ENCODE peak calls at places on chromosomes 12 and 14, in eight cellular contexts. O is GM23248, G is neuronal stem cell, W is trophoblast cell, N is MM.1S, H is H9, J is IMR-90, U is fibroblast of lung. B is an unnamed sample.
A peak's percentile ranks its signal among the peaks of the same experiment; 100 is the strongest.

GRCh38 chr14:82694820-82695219 is 1161.2 kb upstream of the SEL1L start:
- DNase-seq in O (no peak), G (no peak), W (no peak), N (no peak), H (no peak), J (no peak), U (no peak), B (peak; percentile 50)

GRCh38 chr12:51592034-51592705 is 1.1 kb downstream of the SCN8A start:
- DNase-seq in O (peak; percentile 86), G (peak; percentile 6), W (no peak), N (no peak), H (no peak), J (peak; percentile 79), U (peak; percentile 87), B (no peak)

GRCh38 chr12:88127855-88128254 is 14.0 kb downstream of the CEP290 start:
- DNase-seq in O (no peak), G (no peak), W (no peak), N (no peak), H (no peak), J (no peak), U (no peak), B (no peak)

GRCh38 chr12:113239288-113239771 is 18.1 kb downstream of the TPCN1 start:
- DNase-seq in O (no peak), G (no peak), W (no peak), N (no peak), H (no peak), J (no peak), U (no peak), B (no peak)

GRCh38 chr14:43168374-43168925 is 1338.6 kb downstream of the FSCB start:
- DNase-seq in O (no peak), G (no peak), W (no peak), N (no peak), H (no peak), J (no peak), U (no peak), B (no peak)

GRCh38 chr14:34781242-34781641 is 66.8 kb upstream of the CFL2 start:
- DNase-seq in O (peak; percentile 93), G (no peak), W (peak; percentile 50), N (no peak), H (no peak), J (peak; percentile 96), U (peak; percentile 81), B (peak; percentile 53)

GRCh38 chr12:122031342-122032216 is 9.9 kb downstream of the BCL7A start:
- DNase-seq in O (peak; percentile 58), G (no peak), W (no peak), N (peak; percentile 12), H (peak; percentile 90), J (no peak), U (no peak), B (no peak)

GRCh38 chr12:112988224-112988623 is 9.9 kb downstream of the OAS2 start:
- DNase-seq in O (no peak), G (no peak), W (no peak), N (peak; percentile 66), H (no peak), J (no peak), U (no peak), B (no peak)

GRCh38 chr14:85421166-85421877 is 108.6 kb upstream of the FLRT2 start:
- DNase-seq in O (peak; percentile 93), G (no peak), W (no peak), N (no peak), H (no peak), J (peak; percentile 83), U (peak; percentile 67), B (peak; percentile 88)

GRCh38 chr12:46209914-46210834 is 58.7 kb downstream of the SLC38A1 start:
- DNase-seq in O (no peak), G (no peak), W (no peak), N (no peak), H (no peak), J (no peak), U (peak; percentile 49), B (peak; percentile 59)

GRCh38 chr14:83874662-83875061 is 1655.3 kb upstream of the FLRT2 start:
- DNase-seq in O (no peak), G (no peak), W (no peak), N (no peak), H (no peak), J (peak; percentile 80), U (no peak), B (no peak)

GRCh38 chr14:81219821-81220487 is 805 bp downstream of the GTF2A1 start:
- DNase-seq in O (peak; percentile 71), G (no peak), W (peak; percentile 40), N (peak; percentile 13), H (no peak), J (peak; percentile 7), U (peak; percentile 19), B (no peak)

GRCh38 chr12:101491325-101491724 is 16.2 kb downstream of the SPIC start:
- DNase-seq in O (no peak), G (no peak), W (no peak), N (no peak), H (no peak), J (no peak), U (no peak), B (no peak)

GRCh38 chr14:72389200-72389599 is 457.0 kb downstream of the RGS6 start:
- DNase-seq in O (no peak), G (no peak), W (no peak), N (no peak), H (no peak), J (no peak), U (no peak), B (no peak)

GRCh38 chr12:97545804-97546203 is 83.2 kb downstream of the RMST start:
- DNase-seq in O (no peak), G (no peak), W (no peak), N (no peak), H (no peak), J (no peak), U (no peak), B (no peak)

DNA sequence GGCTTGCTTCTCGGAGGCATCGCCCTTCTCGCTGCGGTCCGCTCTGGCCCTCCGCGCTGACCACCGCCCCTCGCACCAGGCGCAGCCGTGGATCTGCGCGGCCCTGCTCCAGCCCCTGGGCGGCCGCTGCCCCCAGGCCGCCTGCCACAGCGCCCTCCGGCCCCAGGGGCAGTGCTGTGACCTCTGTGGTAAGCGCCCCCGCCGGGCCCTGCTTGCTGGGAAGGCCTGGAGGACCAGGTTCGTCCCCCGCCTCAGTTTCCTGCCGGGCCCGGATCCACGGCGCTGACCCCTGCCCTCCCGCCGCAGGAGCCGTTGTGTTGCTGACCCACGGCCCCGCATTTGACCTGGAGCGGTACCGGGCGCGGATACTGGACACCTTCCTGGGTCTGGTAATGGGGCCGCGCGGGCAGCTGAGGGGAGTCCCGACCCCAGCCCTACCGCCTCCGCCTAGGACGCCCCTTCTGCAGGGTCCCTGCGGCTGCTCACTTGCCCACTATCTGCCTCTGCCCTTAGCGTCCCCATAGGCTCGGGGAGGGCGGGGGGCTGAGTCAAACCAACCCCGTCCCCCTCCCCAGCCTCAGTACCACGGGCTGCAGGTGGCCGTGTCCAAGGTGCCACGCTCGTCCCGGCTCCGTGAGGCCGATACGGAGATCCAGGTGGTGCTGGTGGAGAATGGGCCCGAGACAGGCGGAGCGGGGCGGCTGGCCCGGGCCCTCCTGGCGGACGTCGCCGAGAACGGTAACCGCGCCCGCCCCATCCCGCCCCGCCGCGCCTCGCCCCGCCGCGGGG is 7.1 kb downstream of the AMN start:
- DNase-seq in O (peak; percentile 39), G (no peak), W (no peak), N (no peak), H (no peak), J (no peak), U (no peak), B (no peak)
- H2AFZ ChIP-seq in O (no peak overlapping the region), G (peak overlapping the region; percentile 96), W (peak overlapping the region; percentile 56), N (no peak overlapping the region), H (no peak overlapping the region), J (peak overlapping the region; percentile 26), U (no peak overlapping the region), B (no peak overlapping the region)

GRCh38 chr14:93965968-93966474 is 10.3 kb downstream of the ASB2 start:
- DNase-seq in O (no peak), G (no peak), W (no peak), N (no peak), H (no peak), J (no peak), U (no peak), B (no peak)

GRCh38 chr14:93963692-93964091 is 12.7 kb downstream of the ASB2 start:
- DNase-seq in O (no peak), G (no peak), W (no peak), N (no peak), H (no peak), J (no peak), U (no peak), B (no peak)

GRCh38 chr14:93965287-93965821 is 11.0 kb downstream of the ASB2 start:
- DNase-seq in O (peak; percentile 95), G (no peak), W (peak; percentile 79), N (no peak), H (no peak), J (peak; percentile 96), U (peak; percentile 98), B (peak; percentile 67)

GRCh38 chr14:93964281-93964680 is 12.1 kb downstream of the ASB2 start:
- DNase-seq in O (no peak), G (no peak), W (no peak), N (no peak), H (no peak), J (no peak), U (no peak), B (no peak)

DNA sequence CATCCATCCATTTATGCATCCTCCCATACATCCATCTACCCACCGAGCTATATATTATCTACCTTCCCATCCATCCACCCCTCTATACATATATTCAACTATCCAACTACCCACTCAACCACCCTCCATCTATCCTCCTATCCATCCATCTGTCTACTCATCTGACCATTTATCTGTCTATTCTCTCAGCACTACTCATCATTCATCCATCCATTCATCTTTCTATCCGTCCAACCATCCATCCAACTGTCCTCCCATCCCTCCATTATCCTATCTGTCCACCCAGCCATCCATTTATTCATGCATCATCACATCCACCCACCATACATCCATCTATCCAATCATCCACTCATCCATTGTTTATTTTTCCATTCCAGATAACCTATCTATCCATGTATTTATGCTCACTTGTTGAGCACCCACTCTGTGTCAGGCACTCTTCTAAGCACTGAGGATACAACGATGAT is 11.5 kb downstream of the ASB2 start:
- DNase-seq in O (no peak), G (no peak), W (no peak), N (no peak), H (no peak), J (no peak), U (no peak), B (no peak)
- H3K4me1 ChIP-seq in O (peaks cover 16% of the 10 kb centered on the region), G (peaks cover under 1% of the 10 kb centered on the region), W (peaks cover 3% of the 10 kb centered on the region), N (peaks cover 37% of the 10 kb centered on the region), H (no peaks in the 10 kb centered on the region), J (peaks cover 22% of the 10 kb centered on the region), U (peaks cover 8% of the 10 kb centered on the region), B (peaks cover 16% of the 10 kb centered on the region)

DNA sequence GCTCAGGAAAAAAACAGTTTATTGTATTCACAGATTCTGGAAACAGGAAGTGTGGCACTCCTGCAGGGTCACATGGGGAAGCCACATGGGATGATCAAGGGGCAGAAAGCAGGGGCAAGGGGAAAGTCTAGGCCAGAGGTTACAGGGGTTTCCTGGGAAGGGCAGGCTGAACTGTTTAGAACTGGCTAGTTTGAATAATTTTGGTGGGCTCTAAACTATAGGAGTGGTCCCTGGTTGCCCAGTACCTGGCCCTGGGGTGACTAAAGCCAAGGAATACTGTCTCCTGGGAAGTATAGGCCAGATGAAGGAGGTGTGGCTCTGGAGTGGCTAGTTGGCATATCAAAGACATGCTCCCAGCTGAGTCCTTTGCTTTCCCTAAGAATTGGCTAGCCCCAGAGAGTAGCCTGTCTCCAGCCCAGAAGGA is 169.2 kb downstream of the SLC41A2 start:
- DNase-seq in O (no peak), G (peak; percentile 23), W (no peak), N (no peak), H (peak; percentile 88), J (no peak), U (no peak), B (no peak)
- H2AFZ ChIP-seq in O (no peak overlapping the region), G (peak overlapping the region; percentile 82), W (peak overlapping the region; percentile 59), N (no peak overlapping the region), H (peak overlapping the region; percentile 93), J (no peak overlapping the region), U (no peak overlapping the region), B (no peak overlapping the region)

GRCh38 chr14:38404100-38404541 is 148.2 kb upstream of the CLEC14A start:
- DNase-seq in O (peak; percentile 90), G (no peak), W (no peak), N (no peak), H (no peak), J (peak; percentile 90), U (peak; percentile 89), B (no peak)
- H3K4me1 ChIP-seq in O (peaks cover 70% of the 10 kb centered on the region), G (peaks cover 5% of the 10 kb centered on the region), W (no peaks in the 10 kb centered on the region), N (no peaks in the 10 kb centered on the region), H (no peaks in the 10 kb centered on the region), J (peaks cover 19% of the 10 kb centered on the region), U (peaks cover 31% of the 10 kb centered on the region), B (peaks cover 8% of the 10 kb centered on the region)

B was measured in keratinocyte.